ENCODE peak calls at places on chromosomes 6 and 20, in six cellular contexts. J, I, U, Q, Y and K are unnamed samples.

GRCh38 chr6:104607501-104607900 is 252.2 kb downstream of the HACE1 start:
- DNase-seq in J (no peak), I (no peak), U (no peak), Q (no peak), Y (no peak), K (no peak)

GRCh38 chr6:51768087-51768486 is 319.3 kb downstream of the PKHD1 start:
- DNase-seq in J (no peak), I (no peak), U (no peak), Q (no peak), Y (no peak), K (no peak)

GRCh38 chr6:41713650-41714291 is 21.6 kb downstream of the TFEB start:
- DNase-seq in J (no peak), I (no peak), U (no peak), Q (no peak), Y (peak), K (no peak)

GRCh38 chr6:5478380-5478779 is 217.1 kb downstream of the FARS2 start:
- DNase-seq in J (no peak), I (no peak), U (no peak), Q (no peak), Y (no peak), K (no peak)

GRCh38 chr6:71248306-71248705 is 40.3 kb upstream of the OGFRL1 start:
- DNase-seq in J (no peak), I (peak), U (no peak), Q (no peak), Y (peak), K (no peak)

GRCh38 chr6:28107506-28107905 is 16.9 kb upstream of the ZSCAN16 start:
- DNase-seq in J (no peak), I (no peak), U (no peak), Q (no peak), Y (no peak), K (no peak)

GRCh38 chr20:8148501-8148900 is 16.4 kb downstream of the PLCB1 start:
- DNase-seq in J (no peak), I (peak), U (no peak), Q (no peak), Y (no peak), K (no peak)

GRCh38 chr6:30683980-30684338 is 2.5 kb downstream of the PPP1R18 start:
- DNase-seq in J (no peak), I (no peak), U (no peak), Q (no peak), Y (no peak), K (no peak)

GRCh38 chr6:31158140-31158862 is at the start of gene TCF19:
- DNase-seq in J (peak), I (peak), U (peak), Q (peak), Y (peak), K (peak)

GRCh38 chr20:35318502-35319157 is 26.4 kb upstream of the FAM83C start:
- DNase-seq in J (peak), I (peak), U (no peak), Q (no peak), Y (peak), K (no peak)

GRCh38 chr20:15812696-15813095 is 760.6 kb downstream of the KIF16B start:
- DNase-seq in J (no peak), I (no peak), U (no peak), Q (no peak), Y (no peak), K (no peak)

GRCh38 chr20:36035720-36036119 is 67.3 kb downstream of the CNBD2 start:
- DNase-seq in J (no peak), I (no peak), U (no peak), Q (no peak), Y (no peak), K (no peak)

GRCh38 chr6:126821706-126822105 is 296.8 kb upstream of the RSPO3 start:
- DNase-seq in J (no peak), I (no peak), U (no peak), Q (no peak), Y (no peak), K (no peak)

GRCh38 chr20:52191132-52191435 is 495 bp downstream of the ZFP64 start:
- DNase-seq in J (no peak), I (peak), U (no peak), Q (no peak), Y (peak), K (no peak)

GRCh38 chr6:158784505-158784904 is 34.7 kb downstream of the EZR start:
- DNase-seq in J (peak), I (peak), U (no peak), Q (no peak), Y (no peak), K (no peak)

GRCh38 chr6:17591292-17591691 is 8.8 kb upstream of the FAM8A1 start:
- DNase-seq in J (no peak), I (no peak), U (no peak), Q (no peak), Y (no peak), K (no peak)

GRCh38 chr6:15243994-15244604 is 1.8 kb upstream of the JARID2 start:
- DNase-seq in J (no peak), I (no peak), U (no peak), Q (no peak), Y (no peak), K (no peak)

GRCh38 chr20:47795214-47795667 is 10.0 kb upstream of the SULF2 start:
- DNase-seq in J (peak), I (no peak), U (no peak), Q (no peak), Y (no peak), K (no peak)

GRCh38 chr6:168517742-168518347 is 76.9 kb downstream of the SMOC2 start:
- DNase-seq in J (no peak), I (no peak), U (no peak), Q (no peak), Y (no peak), K (no peak)

GRCh38 chr6:157045831-157046454 is 268.8 kb downstream of the ARID1B start:
- DNase-seq in J (no peak), I (peak), U (no peak), Q (no peak), Y (peak), K (peak)

GRCh38 chr6:112117554-112117953 is 30.2 kb downstream of the FAM229B start:
- DNase-seq in J (no peak), I (peak), U (no peak), Q (no peak), Y (no peak), K (no peak)

GRCh38 chr6:131206463-131207251 is 71.4 kb downstream of the AKAP7 start:
- DNase-seq in J (no peak), I (no peak), U (no peak), Q (no peak), Y (no peak), K (no peak)

GRCh38 chr6:14922706-14923105 is 323.2 kb upstream of the JARID2 start:
- DNase-seq in J (no peak), I (no peak), U (no peak), Q (no peak), Y (no peak), K (no peak)

GRCh38 chr6:3228046-3228671 is 706 bp upstream of the TUBB2B start:
- DNase-seq in J (no peak), I (no peak), U (no peak), Q (no peak), Y (no peak), K (no peak)

GRCh38 chr6:117840541-117840983 is 66.5 kb upstream of the SLC35F1 start:
- DNase-seq in J (no peak), I (peak), U (no peak), Q (no peak), Y (peak), K (peak)

GRCh38 chr20:46939566-46939965 is 44.9 kb downstream of the EYA2 start:
- DNase-seq in J (no peak), I (no peak), U (no peak), Q (no peak), Y (no peak), K (no peak)

GRCh38 chr6:54206510-54206909 is 95.3 kb downstream of the MLIP start:
- DNase-seq in J (no peak), I (no peak), U (no peak), Q (no peak), Y (no peak), K (no peak)

GRCh38 chr20:12838261-12838866 is 170.4 kb upstream of the SPTLC3 start:
- DNase-seq in J (no peak), I (no peak), U (no peak), Q (no peak), Y (no peak), K (peak)

GRCh38 chr20:37430778-37431460 is 85.0 kb downstream of the SRC start:
- DNase-seq in J (no peak), I (no peak), U (no peak), Q (no peak), Y (no peak), K (no peak)
- TF ChIP-seq POLR2A in J (no peak), I (no peak), U (no peak), Q (no peak), Y (no peak), K (no peak)

GRCh38 chr6:109482913-109483743 is at the start of gene ZBTB24:
- DNase-seq in J (peak), I (peak), U (peak), Q (peak), Y (peak), K (peak)
- TF ChIP-seq POLR2A in J (no peak), I (peak), U (peak), Q (no peak), Y (peak), K (peak)

GRCh38 chr6:7153807-7154206 is 46.0 kb downstream of the RREB1 start:
- DNase-seq in J (no peak), I (no peak), U (no peak), Q (no peak), Y (no peak), K (peak)

GRCh38 chr6:7154341-7155139 is 46.8 kb downstream of the RREB1 start:
- DNase-seq in J (no peak), I (no peak), U (no peak), Q (no peak), Y (no peak), K (no peak)

GRCh38 chr6:7157752-7158616 is 50.2 kb downstream of the RREB1 start:
- DNase-seq in J (no peak), I (peak), U (no peak), Q (no peak), Y (no peak), K (no peak)

GRCh38 chr6:7156666-7157278 is 49.0 kb downstream of the RREB1 start:
- DNase-seq in J (no peak), I (peak), U (no peak), Q (no peak), Y (no peak), K (no peak)

GRCh38 chr6:7155871-7156579 is 48.3 kb downstream of the RREB1 start:
- DNase-seq in J (no peak), I (no peak), U (no peak), Q (no peak), Y (no peak), K (no peak)
- TF ChIP-seq POLR2A in J (no peak), I (no peak), U (peak), Q (no peak), Y (no peak), K (no peak)

GRCh38 chr6:110356778-110357177 is 1.4 kb downstream of the METTL24 start:
- DNase-seq in J (no peak), I (no peak), U (no peak), Q (peak), Y (no peak), K (no peak)

GRCh38 chr6:110358536-110359148 is 493 bp upstream of the METTL24 start:
- DNase-seq in J (no peak), I (no peak), U (no peak), Q (no peak), Y (no peak), K (no peak)

GRCh38 chr6:110357298-110357695 is 852 bp downstream of the METTL24 start:
- DNase-seq in J (no peak), I (no peak), U (no peak), Q (peak), Y (no peak), K (no peak)

GRCh38 chr6:110359554-110359953 is 1.4 kb upstream of the METTL24 start:
- DNase-seq in J (no peak), I (no peak), U (no peak), Q (no peak), Y (no peak), K (no peak)

GRCh38 chr6:110357696-110358535 is at the start of gene METTL24:
- DNase-seq in J (no peak), I (no peak), U (peak), Q (no peak), Y (peak), K (no peak)
- TF ChIP-seq POLR2A in J (no peak), I (no peak), U (no peak), Q (no peak), Y (no peak), K (no peak)

DNA sequence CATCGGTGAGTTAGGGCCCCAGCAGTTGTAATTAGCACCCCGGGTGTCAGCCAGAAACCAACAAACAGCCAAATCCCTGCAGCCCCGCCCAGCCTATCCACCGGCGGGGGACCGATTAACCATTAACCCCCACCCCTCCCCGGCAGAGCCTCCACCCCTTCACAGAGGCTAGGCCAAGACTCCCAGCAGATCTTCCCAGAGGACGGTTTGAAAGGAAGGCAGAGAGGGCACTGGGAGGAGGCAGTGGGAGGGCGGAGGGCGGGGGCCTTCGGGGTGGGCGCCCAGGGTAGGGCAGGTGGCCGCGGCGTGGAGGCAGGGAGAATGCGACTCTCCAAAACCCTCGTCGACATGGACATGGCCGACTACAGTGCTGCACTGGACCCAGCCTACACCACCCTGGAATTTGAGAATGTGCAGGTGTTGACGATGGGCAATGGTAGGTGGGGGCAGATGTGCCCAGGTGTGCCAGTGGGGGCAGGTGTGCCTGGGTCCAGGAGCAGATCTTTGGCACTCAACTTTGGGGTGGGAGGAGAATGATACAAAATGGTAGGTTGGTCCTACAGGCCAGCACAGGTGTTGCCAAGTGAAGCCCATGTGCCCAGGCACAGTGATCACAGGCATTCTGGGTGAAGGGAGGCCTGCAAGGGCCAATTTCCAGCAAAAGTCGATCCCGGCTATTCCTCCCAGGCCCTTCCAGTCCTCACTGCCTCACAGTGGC is 45.7 kb downstream of the HNF4A start:
- DNase-seq in J (no peak), I (no peak), U (no peak), Q (no peak), Y (peak), K (no peak)
- TF ChIP-seq POLR2A in J (no peak), I (no peak), U (no peak), Q (peak), Y (no peak), K (no peak)

GRCh38 chr6:154593122-154593521 is 82.6 kb upstream of the CNKSR3 start:
- DNase-seq in J (no peak), I (no peak), U (no peak), Q (peak), Y (no peak), K (no peak)
- TF ChIP-seq POLR2A in J (no peak), I (no peak), U (no peak), Q (no peak), Y (no peak), K (no peak)

DNA sequence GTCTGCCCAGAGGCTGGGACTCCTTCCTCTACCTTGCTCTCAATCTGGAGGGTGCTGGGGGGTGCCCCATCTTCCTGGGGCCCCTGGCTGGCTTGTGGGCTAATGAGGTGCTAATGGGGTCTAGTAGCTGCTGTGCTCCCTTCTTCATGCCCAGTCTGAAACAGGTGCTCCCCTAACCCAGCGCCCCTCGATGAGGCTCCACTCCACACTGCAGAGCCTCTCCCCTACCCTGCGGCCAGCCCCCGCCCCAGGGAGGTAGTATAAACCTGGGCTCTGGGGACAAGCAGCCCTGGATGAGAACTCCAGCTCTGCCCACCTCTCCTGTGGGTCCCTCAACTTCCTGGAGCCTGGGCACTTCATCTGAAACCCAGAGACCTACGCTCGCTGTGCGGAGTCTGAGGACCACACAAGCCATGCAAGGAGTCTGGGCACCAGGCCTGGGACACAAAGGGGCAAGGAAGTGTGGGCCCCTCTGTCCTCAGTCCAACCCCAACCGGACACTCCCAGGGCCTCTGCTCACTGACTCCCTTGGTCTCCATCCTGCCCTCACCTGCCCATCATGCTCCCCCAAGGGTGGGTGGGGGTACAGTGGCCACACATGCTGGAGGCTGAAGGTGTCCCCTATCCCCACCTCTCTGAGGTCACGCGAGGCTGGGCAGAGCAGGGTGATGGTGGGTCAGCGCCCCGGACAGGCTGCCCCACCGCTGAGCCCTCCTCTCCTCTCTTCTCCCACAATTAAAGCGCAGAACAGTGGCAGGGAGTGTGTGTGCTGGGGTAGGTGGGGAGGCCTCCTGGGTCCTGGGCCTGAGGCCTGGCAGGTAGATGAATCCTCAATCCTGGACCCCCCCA is 6.2 kb downstream of the RPL10A start:
- DNase-seq in J (no peak), I (no peak), U (no peak), Q (no peak), Y (no peak), K (no peak)
- TF ChIP-seq POLR2A in J (no peak), I (no peak), U (peak), Q (no peak), Y (no peak), K (peak)

GRCh38 chr20:45415822-45416637 is at the start of gene PIGT:
- DNase-seq in J (peak), I (peak), U (peak), Q (peak), Y (peak), K (peak)
- TF ChIP-seq POLR2A in J (peak), I (peak), U (peak), Q (peak), Y (peak), K (peak)

GRCh38 chr20:23358923-23359572 is 2.9 kb upstream of the GZF1 start:
- DNase-seq in J (no peak), I (no peak), U (no peak), Q (no peak), Y (no peak), K (no peak)

GRCh38 chr20:23361108-23361650 is 803 bp upstream of the GZF1 start:
- DNase-seq in J (no peak), I (peak), U (no peak), Q (no peak), Y (peak), K (peak)

GRCh38 chr20:23356203-23356602 is 5.6 kb downstream of the NXT1 start:
- DNase-seq in J (no peak), I (no peak), U (no peak), Q (no peak), Y (no peak), K (no peak)

GRCh38 chr20:23358563-23358906 is 3.4 kb upstream of the GZF1 start:
- DNase-seq in J (no peak), I (no peak), U (no peak), Q (no peak), Y (no peak), K (no peak)

GRCh38 chr20:23357767-23358562 is 4.0 kb upstream of the GZF1 start:
- DNase-seq in J (peak), I (peak), U (peak), Q (peak), Y (peak), K (peak)
- TF ChIP-seq POLR2A in J (peak), I (peak), U (peak), Q (peak), Y (peak), K (peak)